ENCODE peak calls at places on chromosomes 3 and 15, in eight cellular contexts. Q, L, K, D, Z, Y, R and E are unnamed samples.

GRCh38 chr3:185702564-185703225 is 116.6 kb downstream of the SENP2 start:
- DNase-seq in Q (peak; percentile 51), L (no peak), K (no peak), D (no peak), Z (no peak), Y (no peak), R (no peak), E (no peak)

GRCh38 chr3:151356791-151357460 is 27.6 kb upstream of the P2RY13 start:
- DNase-seq in Q (no peak), L (no peak), K (no peak), D (no peak), Z (no peak), Y (no peak), R (peak; percentile 64), E (peak; percentile 20)

GRCh38 chr3:153706706-153707105 is 414.5 kb upstream of the ARHGEF26 start:
- DNase-seq in Q (no peak), L (no peak), K (no peak), D (no peak), Z (peak; percentile 8), Y (no peak), R (no peak), E (no peak)

GRCh38 chr15:58222698-58223097 is 84.5 kb downstream of the AQP9 start:
- DNase-seq in Q (no peak), L (no peak), K (no peak), D (no peak), Z (no peak), Y (no peak), R (peak; percentile 32), E (no peak)

GRCh38 chr3:183884097-183884436 is 613 bp downstream of the PARL start:
- DNase-seq in Q (no peak), L (no peak), K (no peak), D (no peak), Z (peak; percentile 38), Y (no peak), R (no peak), E (no peak)

GRCh38 chr3:194685050-194685722 is 497 bp upstream of the FAM43A start:
- DNase-seq in Q (no peak), L (no peak), K (no peak), D (no peak), Z (no peak), Y (no peak), R (no peak), E (no peak)

GRCh38 chr3:56928379-56929068 is 126.8 kb upstream of the ARHGEF3 start:
- DNase-seq in Q (no peak), L (no peak), K (no peak), D (peak; percentile 60), Z (no peak), Y (no peak), R (peak; percentile 43), E (peak; percentile 32)

GRCh38 chr15:34338347-34338746 is 766 bp upstream of the SLC12A6 start:
- DNase-seq in Q (no peak), L (no peak), K (no peak), D (no peak), Z (no peak), Y (no peak), R (no peak), E (no peak)

GRCh38 chr3:59654120-59654952 is 604.5 kb upstream of the CFAP20DC start:
- DNase-seq in Q (no peak), L (no peak), K (peak; percentile 63), D (peak; percentile 5), Z (no peak), Y (no peak), R (peak; percentile 26), E (no peak)

GRCh38 chr15:66288796-66289195 is 4.6 kb upstream of the DIS3L start:
- DNase-seq in Q (no peak), L (no peak), K (no peak), D (no peak), Z (peak; percentile 40), Y (no peak), R (no peak), E (peak; percentile 13)

GRCh38 chr15:29123991-29124390 is 145.6 kb downstream of the NSMCE3 start:
- DNase-seq in Q (no peak), L (no peak), K (no peak), D (no peak), Z (no peak), Y (no peak), R (no peak), E (no peak)

GRCh38 chr3:127444761-127445160 is 145.8 kb downstream of the TPRA1 start:
- DNase-seq in Q (no peak), L (peak; percentile 13), K (no peak), D (no peak), Z (no peak), Y (no peak), R (no peak), E (no peak)

GRCh38 chr3:100603449-100603848 is 6.0 kb upstream of the ADGRG7 start:
- DNase-seq in Q (no peak), L (no peak), K (no peak), D (peak; percentile 48), Z (peak; percentile 42), Y (no peak), R (no peak), E (peak; percentile 29)

GRCh38 chr15:25568751-25569150 is 129.9 kb upstream of the UBE3A start:
- DNase-seq in Q (no peak), L (peak; percentile 83), K (no peak), D (no peak), Z (no peak), Y (no peak), R (peak; percentile 4), E (no peak)

GRCh38 chr3:78858165-78858564 is 909.6 kb downstream of the ROBO1 start:
- DNase-seq in Q (no peak), L (no peak), K (no peak), D (no peak), Z (no peak), Y (no peak), R (peak; percentile 14), E (no peak)

GRCh38 chr3:105480771-105481170 is 114.1 kb downstream of the ALCAM start:
- DNase-seq in Q (no peak), L (no peak), K (no peak), D (no peak), Z (no peak), Y (no peak), R (no peak), E (no peak)

GRCh38 chr3:56137406-56137805 is 330.9 kb downstream of the ERC2 start:
- DNase-seq in Q (no peak), L (no peak), K (no peak), D (peak; percentile 77), Z (no peak), Y (no peak), R (peak; percentile 88), E (peak; percentile 73)

GRCh38 chr3:101643861-101644613 is 32.9 kb downstream of the ZBTB11 start:
- DNase-seq in Q (peak; percentile 4), L (no peak), K (no peak), D (peak; percentile 71), Z (peak; percentile 91), Y (no peak), R (peak; percentile 74), E (peak; percentile 44)

GRCh38 chr3:46193436-46193835 is 14.7 kb downstream of the CCR1 start:
- DNase-seq in Q (no peak), L (no peak), K (no peak), D (peak; percentile 43), Z (peak; percentile 54), Y (no peak), R (no peak), E (no peak)

GRCh38 chr15:94002026-94002425 is 229.3 kb upstream of the MCTP2 start:
- DNase-seq in Q (no peak), L (no peak), K (no peak), D (no peak), Z (no peak), Y (no peak), R (no peak), E (no peak)

GRCh38 chr3:78878011-78878410 is 889.8 kb downstream of the ROBO1 start:
- DNase-seq in Q (no peak), L (no peak), K (no peak), D (no peak), Z (peak; percentile 36), Y (no peak), R (peak; percentile 87), E (no peak)

GRCh38 chr3:103992469-103992868 is 1374.2 kb upstream of the ALCAM start:
- DNase-seq in Q (no peak), L (no peak), K (no peak), D (no peak), Z (no peak), Y (no peak), R (no peak), E (no peak)

GRCh38 chr3:103991461-103992115 is 1375.1 kb upstream of the ALCAM start:
- DNase-seq in Q (no peak), L (no peak), K (no peak), D (no peak), Z (no peak), Y (no peak), R (peak; percentile 2), E (peak; percentile 43)
- TF ChIP-seq CTCF in Q (no peak), L (no peak), K (no peak), D (peak; percentile 4), Z (peak; percentile 19), Y (peak; percentile 58), R (peak; percentile 68), E (peak; percentile 80)

DNA sequence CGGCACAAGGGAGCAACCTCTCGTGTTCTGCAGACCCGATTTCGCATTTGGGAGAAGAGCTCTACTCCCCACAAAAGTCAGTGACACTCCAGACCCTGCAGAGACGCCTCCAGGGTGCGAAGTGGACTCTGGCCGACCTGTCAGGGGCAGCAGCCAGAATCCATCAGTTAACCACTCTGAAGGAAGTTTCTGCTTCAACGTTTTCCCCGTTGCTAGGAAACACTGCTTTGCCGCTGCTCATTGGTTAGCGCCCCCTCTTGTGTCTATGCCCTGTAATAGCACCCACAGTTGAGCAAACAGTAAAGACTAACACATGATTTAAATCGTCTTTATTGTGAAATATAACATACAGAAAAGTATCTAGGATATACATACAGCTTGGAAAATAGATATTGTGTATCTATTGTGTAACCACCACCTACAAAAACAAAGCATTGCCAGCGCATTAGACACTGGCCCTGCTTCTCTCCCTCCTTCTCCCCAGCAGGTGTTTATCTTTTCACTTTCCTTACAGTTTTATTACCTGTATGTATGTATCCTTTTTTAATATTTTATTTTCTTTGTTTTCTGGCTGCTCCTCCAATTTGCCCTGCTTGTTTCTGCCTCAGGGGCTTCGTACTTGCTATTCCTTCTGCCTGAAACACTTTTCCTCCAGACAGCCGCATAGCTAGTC is 38.9 kb downstream of the TMEM40 start:
- DNase-seq in Q (peak; percentile 80), L (peak; percentile 90), K (peak; percentile 87), D (peak; percentile 91), Z (peak; percentile 89), Y (peak; percentile 27), R (peak; percentile 67), E (peak; percentile 90)
- H3K4me3 ChIP-seq in Q (no peak overlapping the region), L (peak overlapping the region; percentile 55), K (peak overlapping the region; percentile 10), D (no peak overlapping the region), Z (peak overlapping the region; percentile 38), Y (no peak overlapping the region), R (peak overlapping the region; percentile 51), E (peak overlapping the region; percentile 29)

GRCh38 chr15:70636540-70637165 is 126.7 kb downstream of the UACA start:
- DNase-seq in Q (no peak), L (no peak), K (no peak), D (peak; percentile 47), Z (no peak), Y (no peak), R (no peak), E (no peak)
- TF ChIP-seq CTCF in Q (no peak), L (no peak), K (peak; percentile 19), D (peak; percentile 52), Z (peak; percentile 52), Y (peak; percentile 71), R (peak; percentile 36), E (peak; percentile 64)

DNA sequence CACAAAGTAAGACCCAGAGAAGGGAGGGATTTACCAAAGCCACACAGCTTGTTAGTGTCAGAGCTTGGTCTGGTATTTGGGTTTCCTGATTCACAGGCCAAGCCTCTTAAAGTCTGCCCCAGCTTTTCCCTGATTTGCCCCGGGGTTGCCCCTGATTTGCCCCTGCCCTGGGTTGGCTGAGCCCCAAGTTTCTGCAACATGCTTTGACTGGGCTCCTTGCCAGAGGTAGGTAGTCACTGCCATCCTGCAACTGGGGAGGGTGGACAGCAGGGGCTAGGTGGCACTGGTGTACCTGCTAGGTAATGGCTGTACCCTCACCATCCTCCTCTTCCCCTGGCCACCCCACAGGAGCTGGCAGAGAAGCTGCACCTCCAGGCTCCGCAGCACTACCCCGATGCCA is 2.5 kb downstream of the MPI start:
- DNase-seq in Q (peak; percentile 58), L (no peak), K (no peak), D (no peak), Z (no peak), Y (no peak), R (no peak), E (no peak)
- H3K4me3 ChIP-seq in Q (no peak overlapping the region), L (no peak overlapping the region), K (no peak overlapping the region), D (no peak overlapping the region), Z (no peak overlapping the region), Y (no peak overlapping the region), R (no peak overlapping the region), E (no peak overlapping the region)